ENCODE peak calls at places on chromosomes 1 and 21, in six cellular contexts. J is A549, X is HepG2, B is K562, V is H1, C is GM12878. M is an unnamed sample. For H3K4me1, the result is how much of the 10 kb centered on the place peaks cover.

GRCh38 chr21:38424333-38424732 is 73.9 kb downstream of the ERG start:
- DNase-seq in J (no peak), X (no peak), B (no peak), V (no peak), C (no peak), M (no peak)

GRCh38 chr1:181152892-181153633 is 64.6 kb downstream of the IER5 start:
- DNase-seq in J (no peak), X (no peak), B (peak), V (no peak), C (no peak), M (peak)

GRCh38 chr1:205568469-205569361 is 63.1 kb downstream of the ELK4 start:
- DNase-seq in J (no peak), X (no peak), B (no peak), V (no peak), C (no peak), M (peak)

GRCh38 chr1:86955678-86956077 is 41.2 kb downstream of the HS2ST1 start:
- DNase-seq in J (no peak), X (no peak), B (no peak), V (no peak), C (no peak), M (no peak)

GRCh38 chr1:152252157-152252556 is 28.2 kb upstream of the HRNR start:
- DNase-seq in J (no peak), X (no peak), B (no peak), V (no peak), C (no peak), M (no peak)

GRCh38 chr1:35431173-35431599 is 126.0 kb downstream of the KIAA0319L start:
- DNase-seq in J (no peak), X (no peak), B (peak), V (no peak), C (no peak), M (peak)

GRCh38 chr1:71462247-71462646 is 381.4 kb upstream of the ZRANB2 start:
- DNase-seq in J (no peak), X (no peak), B (no peak), V (peak), C (no peak), M (no peak)

GRCh38 chr1:240765732-240766363 is 153.9 kb upstream of the GREM2 start:
- DNase-seq in J (peak), X (no peak), B (no peak), V (peak), C (no peak), M (no peak)

GRCh38 chr1:232990729-232991128 is 40.3 kb downstream of the NTPCR start:
- DNase-seq in J (no peak), X (no peak), B (no peak), V (no peak), C (no peak), M (no peak)

GRCh38 chr1:6260961-6261614 is at the start of gene GPR153:
- DNase-seq in J (no peak), X (no peak), B (peak), V (no peak), C (no peak), M (peak)
- H3K4me1 ChIP-seq in J (under half), X (under half), B (half or more), V (under half), C (under half), M (under half)

GRCh38 chr1:165905853-165906252 is 78.4 kb downstream of the UCK2 start:
- DNase-seq in J (no peak), X (no peak), B (no peak), V (no peak), C (no peak), M (no peak)

GRCh38 chr1:165903672-165904071 is 76.3 kb downstream of the UCK2 start:
- DNase-seq in J (no peak), X (no peak), B (no peak), V (no peak), C (no peak), M (no peak)

GRCh38 chr1:165910764-165911421 is 83.5 kb downstream of the UCK2 start:
- DNase-seq in J (no peak), X (peak), B (no peak), V (no peak), C (no peak), M (no peak)

GRCh38 chr1:165904948-165905347 is 77.5 kb downstream of the UCK2 start:
- DNase-seq in J (no peak), X (peak), B (no peak), V (no peak), C (no peak), M (no peak)

DNA sequence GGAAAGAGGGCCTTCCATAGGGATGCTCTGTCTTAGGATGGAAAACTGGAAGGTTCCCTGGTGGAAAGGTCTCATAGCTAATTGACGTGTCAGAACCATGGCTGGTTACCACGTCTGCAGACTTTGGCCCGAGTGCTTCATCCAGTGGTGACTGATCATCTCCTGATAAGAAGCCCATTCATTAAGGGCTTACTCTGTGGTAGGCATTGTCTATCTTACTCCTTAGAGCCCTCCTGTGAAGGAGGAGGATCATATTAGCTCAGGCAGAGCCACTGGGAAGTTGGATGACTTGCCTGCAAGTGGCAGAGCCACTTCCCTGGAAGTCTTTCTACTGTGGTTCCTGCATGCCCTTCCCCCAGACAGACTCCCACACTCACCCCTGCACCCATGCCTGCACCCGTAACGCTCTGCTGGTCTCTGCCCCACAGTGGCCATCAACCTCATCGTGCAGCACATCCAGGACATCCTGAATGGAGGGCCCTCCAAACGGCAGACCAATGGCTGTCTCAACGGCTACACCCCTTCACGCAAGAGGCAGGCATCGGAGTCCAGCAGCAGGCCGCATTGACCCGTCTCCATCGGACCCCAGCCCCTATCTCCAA is 79.9 kb downstream of the UCK2 start:
- DNase-seq in J (no peak), X (no peak), B (no peak), V (no peak), C (no peak), M (no peak)
- TF ChIP-seq CHD2 in J (no peak), X (no peak), B (no peak), V (no peak), C (no peak), M (no peak)

DNA sequence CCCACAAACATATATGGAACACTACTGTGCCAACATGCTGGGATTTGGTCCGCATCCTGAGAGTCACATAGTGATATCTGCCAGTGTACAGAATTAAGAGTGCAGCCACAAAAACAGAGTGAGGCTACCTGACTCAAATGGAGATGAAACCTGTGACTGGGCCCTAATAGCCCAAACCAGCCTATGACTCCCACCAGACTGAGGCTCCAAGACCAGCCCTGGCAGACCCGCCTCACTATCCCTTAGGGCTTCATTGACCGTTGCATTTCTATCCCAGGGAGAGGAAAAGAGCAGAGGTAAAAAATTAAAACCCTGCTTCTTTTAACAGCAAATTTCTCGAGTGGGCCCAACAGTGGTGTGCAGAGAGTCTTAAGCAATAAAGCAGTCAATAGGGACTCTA is 155.7 kb downstream of the BARHL2 start:
- DNase-seq in J (no peak), X (no peak), B (no peak), V (no peak), C (no peak), M (no peak)
- H3K4me1 ChIP-seq in J (under half), X (under half), B (under half), V (under half), C (under half), M (under half)

GRCh38 chr1:7422966-7423365 is 348.1 kb upstream of the VAMP3 start:
- DNase-seq in J (no peak), X (no peak), B (no peak), V (no peak), C (no peak), M (no peak)
- TF ChIP-seq CHD2 in J (no peak), X (no peak), B (no peak), V (no peak), C (no peak), M (no peak)

DNA sequence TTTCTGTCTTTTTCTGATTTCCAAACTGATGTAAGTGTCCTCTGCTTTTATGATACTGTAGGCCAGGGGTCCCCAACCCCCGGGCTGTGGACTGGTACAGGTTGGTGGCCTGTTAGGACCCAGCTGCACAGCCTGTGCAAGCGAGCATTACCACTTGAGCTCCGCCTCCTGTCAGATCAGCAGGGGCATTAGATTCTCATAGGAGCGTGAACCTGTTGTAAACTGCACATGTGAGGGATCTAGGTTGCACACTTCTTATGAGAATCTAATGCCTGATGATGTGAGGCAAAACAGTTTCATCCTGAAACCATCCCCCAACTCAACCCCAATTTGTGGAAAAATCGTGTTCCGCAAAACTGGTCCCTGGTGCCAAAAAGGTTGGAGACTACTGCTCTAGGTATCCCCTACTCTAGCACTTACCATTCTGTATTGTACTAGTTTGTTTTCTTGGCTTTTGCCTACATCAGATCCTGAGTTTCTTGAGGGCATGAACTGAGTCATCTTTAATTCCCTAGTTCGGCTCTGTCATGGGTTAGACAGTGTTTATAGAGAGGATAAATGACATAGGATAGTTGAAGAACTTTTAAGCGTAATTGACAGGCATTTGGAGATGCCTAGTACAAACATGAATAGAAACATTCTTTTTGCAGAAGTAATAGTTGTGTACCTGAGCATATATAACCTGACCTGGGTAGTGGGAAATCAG is 4.1 kb downstream of the ABCD3 start:
- DNase-seq in J (no peak), X (no peak), B (no peak), V (no peak), C (no peak), M (no peak)
- H3K4me1 ChIP-seq in J (half or more), X (half or more), B (under half), V (under half), C (under half), M (under half)

DNA sequence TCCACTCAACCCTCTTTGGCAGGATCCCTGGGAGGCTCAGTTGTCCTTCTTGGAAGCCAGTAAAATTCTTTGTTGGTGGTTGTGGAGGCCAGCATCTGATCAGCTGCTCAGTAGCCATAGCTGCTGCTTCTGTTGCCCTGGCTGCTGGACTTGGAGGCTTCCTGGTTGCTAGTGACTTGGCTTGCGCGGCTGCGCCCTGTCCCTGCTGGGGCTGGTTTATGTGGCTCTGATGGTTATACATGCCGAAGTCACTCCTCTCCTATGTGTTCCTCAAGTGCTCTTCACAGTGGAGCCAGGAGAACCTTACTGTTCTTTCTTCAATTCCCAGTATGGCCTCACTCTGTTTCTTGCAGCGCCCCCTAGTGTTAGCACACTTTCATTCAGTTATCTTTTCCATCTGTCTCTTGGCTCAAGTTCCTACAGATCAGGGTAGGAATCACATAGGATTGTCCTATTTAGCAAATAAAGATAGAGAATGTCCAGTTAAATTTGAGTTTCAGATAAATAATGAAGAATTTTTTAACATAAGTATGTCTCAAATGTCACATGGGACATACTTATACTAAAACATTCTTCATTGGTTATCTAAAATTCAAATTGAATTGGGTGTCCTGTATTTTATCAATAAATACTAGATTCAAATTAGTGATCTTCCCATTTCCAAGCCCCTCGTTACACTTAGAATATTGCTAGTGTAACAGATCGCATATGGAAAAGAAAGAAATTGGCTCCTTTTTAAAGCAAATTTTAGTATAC is 176.5 kb downstream of the TGFB2 start:
- DNase-seq in J (no peak), X (peak), B (peak), V (peak), C (no peak), M (no peak)
- TF ChIP-seq CHD2 in J (no peak), X (no peak), B (no peak), V (no peak), C (no peak), M (no peak)

GRCh38 chr1:16946646-16947045 is 24.9 kb downstream of the CROCC start:
- DNase-seq in J (no peak), X (no peak), B (no peak), V (no peak), C (no peak), M (no peak)

GRCh38 chr1:16938351-16939321 is 16.9 kb downstream of the CROCC start:
- DNase-seq in J (no peak), X (no peak), B (no peak), V (no peak), C (no peak), M (no peak)

DNA sequence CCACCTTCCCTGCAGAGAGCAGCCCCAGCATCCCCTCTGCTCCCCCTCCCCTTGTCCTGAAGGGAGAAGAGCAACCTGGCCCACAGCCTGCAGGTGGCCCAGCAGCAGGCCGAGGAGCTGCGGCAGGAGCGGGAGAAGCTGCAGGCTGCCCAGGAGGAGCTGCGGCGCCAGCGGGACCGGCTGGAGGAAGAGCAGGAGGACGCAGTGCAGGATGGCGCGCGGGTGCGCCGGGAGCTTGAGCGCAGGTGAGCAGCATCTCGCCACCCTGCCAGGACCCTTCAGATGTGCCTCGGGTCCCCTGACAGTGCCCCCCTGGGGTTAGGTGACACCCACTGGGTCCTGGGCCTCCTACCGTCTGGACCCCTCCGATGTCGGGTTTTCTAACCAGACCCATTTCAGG is 22.3 kb downstream of the CROCC start:
- DNase-seq in J (no peak), X (no peak), B (no peak), V (no peak), C (no peak), M (no peak)
- H3K4me1 ChIP-seq in J (under half), X (under half), B (under half), V (under half), C (under half), M (under half)

GRCh38 chr1:235098547-235098946 is 30.1 kb downstream of the TOMM20 start:
- DNase-seq in J (no peak), X (no peak), B (no peak), V (no peak), C (no peak), M (no peak)

GRCh38 chr1:235101558-235102258 is 26.9 kb downstream of the TOMM20 start:
- DNase-seq in J (no peak), X (no peak), B (no peak), V (no peak), C (no peak), M (no peak)

GRCh38 chr1:235102259-235102582 is 26.4 kb downstream of the TOMM20 start:
- DNase-seq in J (no peak), X (no peak), B (no peak), V (no peak), C (no peak), M (no peak)

GRCh38 chr1:235098991-235099390 is 29.6 kb downstream of the TOMM20 start:
- DNase-seq in J (no peak), X (no peak), B (no peak), V (no peak), C (no peak), M (no peak)

GRCh38 chr1:235100124-235100801 is 28.4 kb downstream of the TOMM20 start:
- DNase-seq in J (no peak), X (peak), B (no peak), V (no peak), C (peak), M (no peak)
- TF ChIP-seq CHD2 in J (no peak), X (no peak), B (no peak), V (no peak), C (no peak), M (no peak)

GRCh38 chr1:19080715-19081114 is 124.2 kb upstream of the IFFO2 start:
- DNase-seq in J (no peak), X (no peak), B (no peak), V (no peak), C (no peak), M (no peak)

GRCh38 chr1:19079541-19079940 is 123.1 kb upstream of the IFFO2 start:
- DNase-seq in J (no peak), X (no peak), B (no peak), V (no peak), C (no peak), M (no peak)

GRCh38 chr1:19081218-19081893 is 124.9 kb upstream of the IFFO2 start:
- DNase-seq in J (peak), X (no peak), B (peak), V (no peak), C (no peak), M (no peak)

GRCh38 chr1:19078503-19078902 is 122.0 kb upstream of the IFFO2 start:
- DNase-seq in J (no peak), X (no peak), B (no peak), V (no peak), C (no peak), M (no peak)

DNA sequence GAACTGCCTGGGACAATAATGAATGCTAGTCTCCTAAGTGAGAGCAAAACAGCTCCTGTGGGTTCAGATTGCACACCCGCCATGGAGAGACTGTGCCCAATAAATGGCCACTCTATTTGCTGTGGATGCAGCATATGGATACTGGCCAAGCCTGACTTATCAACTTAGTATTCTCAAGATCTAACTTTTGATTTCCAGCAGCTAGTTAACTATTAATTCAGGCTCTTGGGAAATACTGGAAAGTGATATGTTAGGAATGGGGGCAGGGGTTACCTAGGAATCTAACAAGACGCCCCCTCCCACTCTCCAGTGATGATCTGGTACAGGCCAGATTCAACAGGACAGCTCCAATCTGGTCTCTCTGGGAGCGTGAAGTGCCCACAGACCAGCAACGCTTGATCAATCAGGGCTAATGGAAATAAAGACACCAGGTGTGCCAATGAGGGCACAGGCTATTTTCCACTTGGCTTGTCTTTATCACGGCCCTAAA is 123.6 kb upstream of the IFFO2 start:
- DNase-seq in J (no peak), X (peak), B (no peak), V (no peak), C (no peak), M (no peak)
- H3K4me1 ChIP-seq in J (under half), X (under half), B (under half), V (under half), C (under half), M (under half)

GRCh38 chr1:116105996-116106395 is 5.2 kb upstream of the MAB21L3 start:
- DNase-seq in J (no peak), X (peak), B (no peak), V (no peak), C (no peak), M (no peak)
- TF ChIP-seq CHD2 in J (no peak), X (no peak), B (no peak), V (no peak), C (no peak), M (no peak)

M was measured in SK-N-SH.